ENCODE peak calls at places on chromosomes 13 and 19, in ten cellular contexts. J is tibial artery, Y is ovary, P is stomach, D is GM23338, O is pancreas, T is lower lobe of right lung, U is transverse colon, M is HCT116, H is psoas muscle. I is an unnamed sample.

GRCh38 chr13:74620711-74621110 is 486.5 kb upstream of the KLF12 start:
- DNase-seq in Y (no peak), T (no peak), U (no peak), D (no peak), H (no peak), M (no peak), J (no peak), O (no peak), P (no peak), I (no peak)

GRCh38 chr13:24777171-24777570 is 13.2 kb downstream of the RNF17 start:
- DNase-seq in O (no peak), M (no peak), D (no peak), H (no peak), J (no peak), U (no peak), Y (no peak), P (no peak), T (no peak), I (no peak)

GRCh38 chr13:99297330-99297729 is 9.9 kb downstream of the GPR183 start:
- DNase-seq in J (no peak), O (no peak), D (no peak), P (no peak), H (no peak), M (no peak), T (no peak), U (no peak), Y (no peak), I (no peak)

GRCh38 chr13:51050021-51050886 is 60.8 kb downstream of the C13orf42 start:
- DNase-seq in P (no peak), T (no peak), O (no peak), Y (no peak), J (no peak), U (no peak), H (no peak), M (no peak), D (no peak), I (no peak)

GRCh38 chr13:31927219-31927653 is 104.3 kb upstream of the FRY start:
- DNase-seq in P (peak), J (no peak), M (no peak), U (no peak), H (no peak), O (peak), T (no peak), Y (no peak), D (peak), I (no peak)

GRCh38 chr19:50562996-50563395 is 5.2 kb downstream of the LRRC4B start:
- DNase-seq in T (no peak), O (no peak), D (no peak), J (no peak), P (no peak), H (no peak), U (no peak), Y (no peak), M (no peak), I (no peak)

GRCh38 chr19:34345934-34346333 is 19.1 kb upstream of the GPI start:
- DNase-seq in Y (peak), J (peak), H (peak), O (peak), T (peak), P (peak), D (peak), M (peak), U (peak), I (peak)

GRCh38 chr13:104171132-104171531 is 1104.9 kb upstream of the SLC10A2 start:
- DNase-seq in D (no peak), O (no peak), H (no peak), U (no peak), J (no peak), Y (no peak), M (no peak), T (no peak), P (no peak), I (no peak)

GRCh38 chr19:47260476-47260875 is 4.2 kb downstream of the CCDC9 start:
- DNase-seq in T (no peak), M (no peak), H (no peak), Y (no peak), J (no peak), P (no peak), D (no peak), U (no peak), O (peak), I (no peak)

DNA sequence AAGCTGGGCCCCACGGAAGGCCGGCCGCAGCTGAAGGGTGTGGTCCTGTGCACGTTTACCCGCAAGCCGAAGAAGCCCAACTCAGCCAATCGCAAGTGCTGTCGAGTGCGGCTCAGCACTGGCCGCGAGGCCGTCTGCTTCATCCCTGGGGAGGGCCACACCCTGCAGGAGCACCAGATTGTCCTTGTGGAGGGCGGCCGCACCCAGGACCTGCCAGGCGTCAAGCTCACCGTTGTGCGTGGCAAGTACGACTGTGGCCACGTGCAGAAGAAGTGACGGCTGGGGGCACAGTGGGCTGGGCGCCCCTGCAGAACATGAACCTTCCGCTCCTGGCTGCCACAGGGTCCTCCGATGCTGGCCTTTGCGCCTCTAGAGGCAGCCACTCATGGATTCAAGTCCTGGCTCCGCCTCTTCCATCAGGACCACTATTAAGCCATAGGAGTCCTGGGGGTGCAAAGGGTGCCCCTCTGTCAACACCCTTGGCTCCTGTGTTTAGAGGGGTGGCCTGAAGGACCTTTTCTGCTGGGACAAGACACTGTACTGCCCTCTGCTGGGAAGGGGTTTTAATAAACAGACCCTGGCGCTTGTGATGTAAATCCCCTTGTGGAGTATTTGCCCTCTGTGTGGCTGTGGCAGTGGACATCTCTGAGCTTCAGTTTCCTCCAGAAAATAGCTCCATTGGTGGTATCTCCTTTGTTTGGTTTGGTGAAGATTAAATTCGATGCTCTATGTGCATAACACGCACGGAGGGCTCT is 1.9 kb downstream of the MRPS12 start:
- DNase-seq in J (no peak), T (no peak), D (peak), O (peak), M (peak), U (no peak), H (peak), Y (no peak), P (no peak), I (no peak)
- TF ChIP-seq CTCF in J (no peak), T (peak), D (peak), O (no peak), M (peak), U (no peak), H (peak), Y (no peak), P (no peak), I (peak)

GRCh38 chr19:30557927-30558557 is 185.9 kb downstream of the ZNF536 start:
- DNase-seq in M (no peak), H (no peak), Y (no peak), U (no peak), P (no peak), J (no peak), D (peak), T (no peak), O (no peak), I (no peak)
- H3K27ac ChIP-seq in M (no peak), H (no peak), Y (no peak), U (no peak), P (no peak), J (no peak), D (no peak), T (no peak), O (no peak), I (no peak)

GRCh38 chr19:9936151-9937000 is at the start of gene OLFM2:
- DNase-seq in P (no peak), H (no peak), J (no peak), T (no peak), D (peak), M (no peak), U (no peak), Y (peak), O (peak), I (no peak)

GRCh38 chr19:9935409-9936062 is 779 bp downstream of the OLFM2 start:
- DNase-seq in Y (no peak), D (peak), P (no peak), O (peak), U (no peak), M (no peak), J (no peak), H (no peak), T (no peak), I (no peak)

GRCh38 chr19:9932835-9933234 is 3.5 kb downstream of the OLFM2 start:
- DNase-seq in T (no peak), D (no peak), J (no peak), Y (no peak), U (no peak), P (no peak), H (no peak), M (no peak), O (no peak), I (no peak)

GRCh38 chr19:9937001-9937411 is 691 bp upstream of the OLFM2 start:
- DNase-seq in P (no peak), U (no peak), T (no peak), D (peak), O (no peak), J (no peak), M (no peak), Y (no peak), H (no peak), I (no peak)

GRCh38 chr19:9934132-9934950 is 2.0 kb downstream of the OLFM2 start:
- DNase-seq in Y (peak), H (peak), P (peak), T (peak), O (peak), U (peak), J (peak), M (peak), D (peak), I (peak)
- H3K4me3 ChIP-seq in Y (no peak), H (no peak), P (no peak), T (no peak), O (no peak), U (no peak), J (no peak), M (peak), D (peak), I (no peak)

GRCh38 chr19:57389730-57390598 is at the start of gene ZNF548:
- DNase-seq in H (peak), T (peak), D (peak), P (peak), O (peak), M (peak), U (peak), J (peak), Y (peak), I (peak)
- TF ChIP-seq CTCF in H (peak), T (peak), D (no peak), P (no peak), O (no peak), M (no peak), U (peak), J (peak), Y (no peak), I (no peak)

GRCh38 chr19:1171755-1172352 is 2.2 kb downstream of the SBNO2 start:
- DNase-seq in J (no peak), U (no peak), T (peak), O (peak), Y (peak), M (no peak), P (peak), D (no peak), H (peak), I (no peak)

GRCh38 chr19:1172353-1173159 is 1.5 kb downstream of the SBNO2 start:
- DNase-seq in U (peak), H (peak), M (no peak), O (peak), T (peak), J (peak), P (peak), D (no peak), Y (peak), I (no peak)

GRCh38 chr19:1169921-1170885 is 3.9 kb downstream of the SBNO2 start:
- DNase-seq in J (no peak), M (no peak), Y (peak), D (no peak), U (peak), T (peak), H (peak), P (peak), O (peak), I (no peak)

GRCh38 chr19:1168877-1169791 is 4.9 kb downstream of the SBNO2 start:
- DNase-seq in M (no peak), U (no peak), J (no peak), Y (peak), H (peak), P (peak), T (peak), O (peak), D (no peak), I (peak)

GRCh38 chr19:1170938-1171754 is 2.9 kb downstream of the SBNO2 start:
- DNase-seq in P (no peak), T (peak), D (no peak), J (no peak), H (peak), Y (peak), U (no peak), M (no peak), O (peak), I (no peak)
- H3K27ac ChIP-seq in P (peak), T (peak), D (no peak), J (no peak), H (peak), Y (peak), U (peak), M (no peak), O (peak), I (no peak)

GRCh38 chr19:39320948-39321831 is 527 bp upstream of the LRFN1 start:
- DNase-seq in J (no peak), O (no peak), T (no peak), M (no peak), Y (no peak), D (peak), H (no peak), U (no peak), P (no peak), I (no peak)
- H3K4me3 ChIP-seq in J (peak), O (peak), T (peak), M (peak), Y (peak), D (peak), H (peak), U (peak), P (peak), I (no peak)

I was measured in CD8-positive, alpha-beta T cell.